ENCODE peak calls at places on chromosomes 13 and 19, in nine cellular contexts. Z is AG04450, U is fibroblast of pulmonary artery, P is body of pancreas, X is stomach, W is fibroblast of lung, M is NB4, N is pancreas, D is neural progenitor cell. C is an unnamed sample.

GRCh38 chr13:94515352-94515751 is 35.9 kb upstream of the DCT start:
- DNase-seq in W (no peak), P (no peak), D (no peak), Z (no peak), N (no peak), U (no peak), X (no peak), M (no peak), C (no peak)

GRCh38 chr19:16342002-16342715 is 17.5 kb downstream of the KLF2 start:
- DNase-seq in N (no peak), D (no peak), P (peak), W (no peak), X (no peak), Z (no peak), U (no peak), M (peak), C (peak)

GRCh38 chr13:113960276-113960948 is 13.5 kb downstream of the C13orf46 start:
- DNase-seq in X (no peak), P (no peak), M (no peak), W (no peak), N (peak), D (no peak), Z (no peak), U (no peak), C (no peak)

GRCh38 chr13:94344126-94344863 is 135.2 kb downstream of the DCT start:
- DNase-seq in P (no peak), U (no peak), M (no peak), D (no peak), X (no peak), W (no peak), N (no peak), Z (no peak), C (no peak)

GRCh38 chr19:458091-459042 is 2.5 kb downstream of the SHC2 start:
- DNase-seq in X (no peak), M (no peak), D (no peak), W (no peak), U (no peak), Z (no peak), P (no peak), N (peak), C (no peak)

GRCh38 chr13:52851153-52851962 is 2.9 kb upstream of the PCDH8 start:
- DNase-seq in Z (no peak), X (peak), U (peak), W (peak), N (peak), P (peak), D (peak), M (peak), C (peak)

GRCh38 chr13:35649162-35649561 is 172.7 kb upstream of the MAB21L1 start:
- DNase-seq in U (peak), P (no peak), W (peak), X (no peak), N (no peak), M (peak), D (no peak), Z (no peak), C (peak)

GRCh38 chr19:1411255-1412191 is 4.1 kb downstream of the DAZAP1 start:
- DNase-seq in Z (no peak), X (no peak), U (peak), M (no peak), N (peak), D (no peak), W (peak), P (peak), C (peak)

GRCh38 chr19:18507021-18507726 is 14.7 kb downstream of the ELL start:
- DNase-seq in P (no peak), W (no peak), D (no peak), M (no peak), U (no peak), X (peak), Z (no peak), N (no peak), C (no peak)

GRCh38 chr19:5903054-5903501 is 512 bp downstream of the NDUFA11 start:
- DNase-seq in Z (no peak), P (no peak), U (peak), D (no peak), W (peak), N (no peak), X (no peak), M (peak), C (peak)

GRCh38 chr19:8050274-8051096 is 2.1 kb upstream of the CCL25 start:
- DNase-seq in W (peak), Z (peak), D (peak), U (peak), P (peak), M (peak), N (peak), X (peak), C (peak)

GRCh38 chr13:75749407-75749806 is 113.3 kb downstream of the LMO7 start:
- DNase-seq in D (peak), P (no peak), Z (no peak), X (no peak), M (peak), N (no peak), W (peak), U (peak), C (peak)

GRCh38 chr13:108369412-108369811 is 99.9 kb downstream of the TNFSF13B start:
- DNase-seq in Z (no peak), D (no peak), X (no peak), P (no peak), U (no peak), W (no peak), M (no peak), N (no peak), C (no peak)

GRCh38 chr13:108376308-108376707 is 106.8 kb downstream of the TNFSF13B start:
- DNase-seq in D (no peak), U (no peak), M (no peak), P (no peak), N (no peak), Z (no peak), X (no peak), W (no peak), C (no peak)

GRCh38 chr13:108377646-108378206 is 108.2 kb downstream of the TNFSF13B start:
- DNase-seq in D (no peak), P (no peak), Z (no peak), W (no peak), X (no peak), U (no peak), M (no peak), N (no peak), C (no peak)

GRCh38 chr13:108375772-108376171 is 106.3 kb downstream of the TNFSF13B start:
- DNase-seq in W (no peak), M (no peak), X (no peak), Z (no peak), P (no peak), U (no peak), D (no peak), N (no peak), C (no peak)

DNA sequence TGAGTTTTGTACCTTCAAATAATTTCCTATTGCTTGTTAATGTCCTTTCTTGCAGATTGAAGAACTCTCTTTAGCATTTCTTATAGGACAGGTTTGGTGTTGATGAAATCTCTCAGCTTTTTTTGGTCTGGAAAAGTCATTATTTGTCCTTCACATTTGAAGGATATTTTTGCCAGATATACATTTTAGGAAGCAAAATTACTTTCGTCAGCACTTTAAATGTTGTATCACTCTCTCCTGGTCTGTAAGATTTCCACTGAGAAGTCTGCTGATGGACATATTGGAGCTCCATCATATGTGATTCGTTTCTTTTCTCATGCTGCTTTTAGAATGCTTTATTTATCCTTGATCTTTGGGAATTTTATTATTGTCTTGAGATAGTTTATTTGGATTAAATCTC is 105.5 kb downstream of the TNFSF13B start:
- DNase-seq in P (no peak), X (no peak), U (no peak), N (no peak), W (no peak), M (no peak), Z (no peak), D (no peak), C (no peak)
- TF ChIP-seq CTCF in P (no peak), X (no peak), U (no peak), N (no peak), W (no peak), M (no peak), Z (no peak), D (no peak), C (no peak)

DNA sequence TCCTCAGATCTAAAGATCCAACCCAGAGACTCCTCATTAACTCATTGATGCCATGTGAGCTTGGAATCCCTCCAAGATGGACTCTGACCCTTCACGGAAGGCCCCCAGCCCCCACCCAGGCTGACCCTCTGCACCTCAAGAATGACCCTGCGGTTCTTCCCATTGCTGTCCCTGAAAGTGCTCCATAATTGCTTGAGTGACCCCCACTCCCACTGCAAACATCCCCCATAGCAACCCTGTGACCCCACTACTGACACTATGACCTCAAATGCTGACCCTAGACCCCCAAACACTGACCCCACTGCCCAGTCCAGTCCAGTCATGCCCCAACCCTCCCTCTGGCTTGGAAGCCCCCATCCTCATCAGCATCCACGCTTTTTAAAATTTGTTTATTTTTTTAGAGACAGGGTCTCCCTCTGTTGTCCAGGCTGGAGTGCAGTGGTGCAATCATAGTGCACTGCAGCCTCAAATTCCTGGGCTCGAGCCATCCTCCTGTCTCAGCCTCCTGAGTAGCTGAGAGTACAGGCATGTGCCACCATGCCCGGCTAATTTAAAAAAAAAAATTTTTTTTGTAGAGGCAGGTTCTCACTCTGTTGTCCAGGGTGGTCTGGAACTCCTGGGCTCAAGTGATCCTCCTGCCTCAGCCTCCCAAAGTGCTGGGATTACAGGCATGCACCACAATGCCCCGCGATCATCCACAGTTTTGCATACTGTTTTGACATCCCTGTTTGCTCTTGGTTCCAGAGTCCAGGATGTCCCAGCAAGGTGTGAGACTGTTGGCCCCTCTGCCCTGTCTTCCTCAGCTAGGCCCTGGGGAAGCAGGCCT is 855 bp downstream of the LYL1 start:
- DNase-seq in M (no peak), P (no peak), U (no peak), Z (no peak), X (no peak), D (no peak), N (no peak), W (no peak), C (no peak)
- H3K4me3 ChIP-seq in M (peak), P (no peak), U (peak), Z (no peak), X (peak), D (no peak), N (no peak), W (no peak), C (no peak)

GRCh38 chr13:99980201-99981114 is 1.1 kb upstream of the ZIC2 start:
- DNase-seq in P (peak), M (peak), X (peak), D (peak), Z (no peak), W (peak), N (peak), U (peak), C (peak)
- TF ChIP-seq CTCF in P (no peak), M (no peak), X (no peak), D (peak), Z (no peak), W (no peak), N (no peak), U (no peak), C (no peak)

GRCh38 chr13:27855381-27855780 is 63.1 kb downstream of the GSX1 start:
- DNase-seq in X (no peak), D (no peak), U (no peak), N (no peak), M (no peak), W (no peak), P (no peak), Z (no peak), C (no peak)
- H3K4me3 ChIP-seq in X (no peak), D (no peak), U (no peak), N (no peak), M (no peak), W (no peak), P (no peak), Z (no peak), C (no peak)

GRCh38 chr13:100828226-100828625 is 153.6 kb upstream of the TMTC4 start:
- DNase-seq in X (no peak), U (no peak), N (no peak), Z (no peak), M (peak), P (no peak), D (peak), W (no peak), C (no peak)
- TF ChIP-seq CTCF in X (no peak), U (no peak), N (no peak), Z (peak), M (no peak), P (no peak), D (peak), W (no peak), C (peak)

GRCh38 chr19:53962887-53963435 is at the start of gene CACNG8:
- DNase-seq in M (no peak), N (no peak), D (peak), X (no peak), Z (no peak), U (no peak), W (no peak), P (no peak), C (no peak)
- H3K4me3 ChIP-seq in M (no peak), N (no peak), D (peak), X (no peak), Z (peak), U (peak), W (no peak), P (no peak), C (peak)